ENCODE peak calls at places on chromosomes 13 and 19, in five cellular contexts. U is AG08395; M is T-helper 2 cell; X is CD8-positive, alpha-beta T cell; H is neural progenitor cell. T is an unnamed sample.
A peak's percentile ranks its signal among the peaks of the same experiment; 100 is the strongest.

GRCh38 chr19:32498641-32499200 is 82.3 kb upstream of the PDCD5 start:
- DNase-seq in H (no peak), M (no peak), U (no peak), X (no peak), T (no peak)

GRCh38 chr13:97367427-97367826 is 66.5 kb upstream of the RAP2A start:
- DNase-seq in X (no peak), U (peak; percentile 86), H (peak; percentile 59), M (no peak), T (no peak)

GRCh38 chr13:110062077-110062776 is 244.7 kb downstream of the COL4A1 start:
- DNase-seq in H (no peak), X (no peak), U (peak; percentile 16), M (no peak), T (peak; percentile 20)

GRCh38 chr13:23696610-23697009 is 126.4 kb downstream of the TNFRSF19 start:
- DNase-seq in X (no peak), M (no peak), U (no peak), H (peak; percentile 15), T (no peak)

GRCh38 chr13:41457589-41458186 is 338 bp downstream of the RGCC start:
- DNase-seq in U (no peak), M (no peak), X (peak; percentile 71), H (no peak), T (no peak)

GRCh38 chr13:82062772-82063171 is 1721.8 kb upstream of the SPRY2 start:
- DNase-seq in M (no peak), U (no peak), H (no peak), X (no peak), T (no peak)

GRCh38 chr13:102291587-102292218 is 110.1 kb downstream of the FGF14 start:
- DNase-seq in X (no peak), U (no peak), H (no peak), M (no peak), T (no peak)

GRCh38 chr19:10965398-10965797 is 4.6 kb downstream of the SMARCA4 start:
- DNase-seq in M (no peak), H (no peak), U (no peak), X (no peak), T (no peak)

GRCh38 chr13:33322474-33322827 is 36.9 kb upstream of the STARD13 start:
- DNase-seq in U (peak; percentile 64), M (no peak), H (no peak), X (no peak), T (no peak)

GRCh38 chr13:39820606-39821005 is 165.1 kb downstream of the COG6 start:
- DNase-seq in X (no peak), H (peak; percentile 68), M (no peak), U (no peak), T (no peak)

GRCh38 chr19:38838208-38838985 is 6.8 kb upstream of the ECH1 start:
- DNase-seq in U (no peak), X (no peak), M (no peak), H (no peak), T (no peak)

GRCh38 chr19:4016903-4017638 is 9.5 kb downstream of the PIAS4 start:
- DNase-seq in X (no peak), H (no peak), M (no peak), U (no peak), T (no peak)

GRCh38 chr13:76016799-76017198 is 380.7 kb downstream of the LMO7 start:
- DNase-seq in U (peak; percentile 15), H (peak; percentile 30), X (no peak), M (no peak), T (no peak)

GRCh38 chr19:19406878-19407639 is 1.6 kb downstream of the GATAD2A start:
- DNase-seq in M (no peak), U (peak; percentile 30), H (peak; percentile 28), X (peak; percentile 58), T (no peak)

GRCh38 chr13:40534456-40534855 is 132.0 kb downstream of the FOXO1 start:
- DNase-seq in X (no peak), M (no peak), H (no peak), U (no peak), T (no peak)